ENCODE peak calls at places on chromosomes 1 and 21, in nine cellular contexts. X, N, Y, S, Z, V, M, F and B are unnamed samples.

GRCh38 chr1:111690306-111690617 is 48.9 kb downstream of the INKA2 start:
- DNase-seq in Z (peak; percentile 24), Y (peak; percentile 96), F (no peak), M (no peak), V (no peak), S (no peak), N (peak; percentile 73), X (peak; percentile 77), B (peak; percentile 87)

GRCh38 chr21:39030127-39030884 is 152.9 kb downstream of the PSMG1 start:
- DNase-seq in V (no peak), N (no peak), Y (no peak), Z (no peak), F (no peak), X (no peak), M (peak; percentile 60), S (peak; percentile 94), B (no peak)

GRCh38 chr1:59718064-59718988 is 96.4 kb upstream of the HOOK1 start:
- DNase-seq in F (no peak), V (no peak), Y (peak; percentile 61), Z (no peak), M (no peak), N (no peak), X (no peak), S (peak; percentile 55), B (no peak)

GRCh38 chr1:70318191-70318590 is 36.3 kb downstream of the ANKRD13C start:
- DNase-seq in Z (no peak), V (no peak), F (no peak), M (no peak), Y (no peak), S (no peak), N (no peak), X (no peak), B (no peak)

GRCh38 chr21:36994501-36995189 is 11.9 kb upstream of the RIPPLY3 start:
- DNase-seq in N (peak; percentile 25), X (no peak), Y (peak; percentile 47), F (no peak), M (no peak), V (peak; percentile 22), Z (no peak), S (peak; percentile 94), B (no peak)

GRCh38 chr1:100731309-100731708 is 11.8 kb downstream of the VCAM1 start:
- DNase-seq in N (no peak), Z (no peak), F (no peak), Y (no peak), V (no peak), S (no peak), M (no peak), X (no peak), B (no peak)

GRCh38 chr1:32438136-32438535 is 26.7 kb upstream of the ZBTB8B start:
- DNase-seq in M (no peak), Z (no peak), V (no peak), Y (no peak), F (no peak), X (no peak), N (no peak), S (peak; percentile 84), B (no peak)

GRCh38 chr1:165841582-165842362 is 14.4 kb downstream of the UCK2 start:
- DNase-seq in X (no peak), V (no peak), F (no peak), M (no peak), Y (peak; percentile 31), S (no peak), N (no peak), Z (no peak), B (no peak)

GRCh38 chr1:147225193-147225730 is at the start of gene FMO5:
- DNase-seq in X (peak; percentile 45), M (peak; percentile 11), N (peak; percentile 87), F (peak; percentile 49), S (peak; percentile 86), Y (peak; percentile 79), Z (peak; percentile 77), V (peak; percentile 46), B (no peak)

GRCh38 chr1:29120955-29121485 is 2.7 kb downstream of the TMEM200B start:
- DNase-seq in M (no peak), F (peak; percentile 79), Y (peak; percentile 65), V (peak; percentile 77), S (peak; percentile 92), X (no peak), Z (peak; percentile 61), N (peak; percentile 65), B (no peak)
- TF ChIP-seq CTCF in M (no peak), F (peak; percentile 70), Y (peak; percentile 66), V (peak; percentile 90), S (peak; percentile 74), X (peak; percentile 50), Z (peak; percentile 70), N (peak; percentile 38), B (peak; percentile 50)

GRCh38 chr1:66778969-66779368 is 22.1 kb downstream of the INSL5 start:
- DNase-seq in V (no peak), Z (no peak), F (no peak), M (no peak), N (no peak), Y (peak; percentile 4), X (no peak), S (no peak), B (peak; percentile 4)
- TF ChIP-seq CTCF in V (no peak), Z (no peak), F (no peak), M (no peak), N (no peak), Y (no peak), X (no peak), S (no peak), B (no peak)

DNA sequence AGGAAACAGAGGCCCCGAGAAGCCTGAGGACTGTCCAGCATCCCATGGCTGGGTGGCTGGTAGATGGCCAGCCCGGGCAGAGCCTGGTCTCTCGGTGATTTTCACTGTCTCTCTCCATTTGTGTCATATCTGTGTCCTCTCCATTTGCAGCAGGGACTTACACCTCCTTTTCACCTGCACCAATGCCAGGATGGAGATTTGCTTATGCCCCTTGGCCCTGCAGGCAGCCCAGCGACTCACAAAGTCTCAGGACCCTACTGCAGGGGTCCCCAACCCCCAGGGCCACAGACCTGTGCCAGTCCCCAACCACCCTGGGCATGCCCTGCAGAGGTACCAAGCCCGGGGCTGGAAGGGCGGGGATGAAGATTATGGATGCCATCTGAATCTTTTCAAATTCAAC is 201.6 kb downstream of the RHOU start:
- DNase-seq in V (no peak), S (no peak), F (no peak), N (no peak), Z (no peak), M (no peak), X (no peak), Y (no peak), B (no peak)
- TF ChIP-seq CTCF in V (no peak), S (no peak), F (no peak), N (no peak), Z (no peak), M (no peak), X (no peak), Y (no peak), B (no peak)

DNA sequence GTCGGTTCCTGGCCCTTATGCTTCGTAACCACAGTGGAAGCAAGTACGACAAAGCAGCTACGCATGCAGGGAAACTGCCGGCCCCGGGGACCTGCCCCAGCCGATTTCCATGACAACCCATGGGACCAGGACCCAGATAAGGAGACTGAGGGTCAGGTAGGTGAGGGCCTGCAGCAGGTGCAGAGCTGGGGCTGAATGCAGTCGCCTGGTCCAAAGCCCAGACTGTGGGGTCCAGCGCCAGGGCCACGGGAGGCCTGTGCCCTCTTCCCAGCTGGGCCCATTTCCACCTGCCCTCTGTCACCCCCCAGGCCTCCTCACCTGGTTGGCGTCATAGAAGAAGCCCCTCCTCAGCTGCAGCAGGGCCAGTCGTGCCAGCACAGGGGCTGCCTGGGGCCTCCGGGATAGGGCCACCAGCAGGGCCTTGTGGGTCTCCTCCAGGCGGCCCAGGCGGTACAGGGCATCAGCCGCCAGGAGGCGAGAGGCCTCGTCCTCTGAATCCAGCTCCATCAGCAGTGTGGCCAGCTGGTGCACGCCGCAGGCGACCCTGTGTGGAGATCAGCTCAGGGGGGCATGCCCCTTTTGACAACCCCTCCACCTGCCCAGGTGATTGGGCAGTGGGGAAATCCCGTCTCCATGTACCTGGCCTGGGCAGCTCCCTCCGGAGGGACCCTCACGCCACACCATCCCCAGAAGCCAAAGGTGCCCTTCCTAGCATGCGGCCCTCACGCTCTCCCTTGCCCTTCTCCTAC is 14.2 kb downstream of the TTC34 start:
- DNase-seq in V (no peak), Z (no peak), F (no peak), S (peak; percentile 33), N (no peak), Y (no peak), M (no peak), X (no peak), B (no peak)
- TF ChIP-seq CTCF in V (no peak), Z (no peak), F (no peak), S (no peak), N (no peak), Y (no peak), M (no peak), X (no peak), B (no peak)

DNA sequence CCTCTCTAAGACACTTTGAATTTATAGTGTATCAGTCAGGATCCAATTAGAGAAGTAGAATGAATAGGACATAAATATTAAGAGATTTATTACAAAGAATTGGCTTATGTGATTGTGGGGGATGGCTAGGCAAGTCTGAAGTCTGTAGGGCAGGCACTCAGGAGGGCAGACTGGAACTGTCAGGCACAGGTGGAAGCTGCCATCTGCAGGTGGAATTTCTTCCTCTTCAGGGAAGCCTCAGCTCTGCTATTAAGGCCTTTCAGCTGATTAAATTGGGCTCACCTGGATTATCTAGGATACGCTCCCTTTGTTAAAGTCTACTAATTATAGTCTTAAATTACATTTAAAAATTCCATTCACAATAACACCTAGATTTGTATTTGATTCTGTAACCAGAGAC is 92.0 kb upstream of the HAO2 start:
- DNase-seq in F (no peak), V (no peak), N (no peak), Z (no peak), S (peak; percentile 51), M (no peak), X (no peak), Y (no peak), B (no peak)
- TF ChIP-seq CTCF in F (no peak), V (no peak), N (no peak), Z (no peak), S (peak; percentile 48), M (no peak), X (no peak), Y (no peak), B (no peak)

GRCh38 chr1:227730630-227731151 is 4.4 kb downstream of the JMJD4 start:
- DNase-seq in M (no peak), Y (no peak), S (no peak), F (no peak), N (no peak), X (no peak), Z (no peak), V (no peak), B (no peak)
- TF ChIP-seq CTCF in M (peak; percentile 23), Y (no peak), S (no peak), F (no peak), N (no peak), X (no peak), Z (no peak), V (no peak), B (no peak)